ENCODE peak calls at places on chromosome 12, in ten cellular contexts. I is IMR-90, V is pancreas, Q is BE2C, O is tibial artery, S is psoas muscle, P is cardiac muscle cell, M is right atrium auricular region, X is endodermal cell, R is A549. K is an unnamed sample.

GRCh38 chr12:110937104-110937641 is 16.8 kb upstream of the MYL2 start:
- DNase-seq in P (peak; percentile 78), R (peak; percentile 65), I (peak; percentile 23), Q (peak; percentile 68), S (peak; percentile 54), M (peak; percentile 62), X (peak; percentile 98), V (peak; percentile 86), O (no peak), K (peak; percentile 47)

GRCh38 chr12:113041560-113041959 is 15.0 kb upstream of the DTX1 start:
- DNase-seq in R (no peak), M (no peak), S (no peak), I (no peak), X (no peak), Q (no peak), V (no peak), O (no peak), P (no peak), K (no peak)

GRCh38 chr12:1332327-1332726 is 262.1 kb downstream of the FBXL14 start:
- DNase-seq in M (no peak), Q (no peak), V (no peak), P (peak; percentile 48), X (no peak), R (no peak), I (peak; percentile 12), S (no peak), O (no peak), K (no peak)

GRCh38 chr12:11743333-11743732 is 93.9 kb downstream of the ETV6 start:
- DNase-seq in V (no peak), I (no peak), O (no peak), R (no peak), X (peak; percentile 61), Q (no peak), M (no peak), S (no peak), P (no peak), K (no peak)

GRCh38 chr12:114789821-114790220 is 105.8 kb upstream of the TBX3 start:
- DNase-seq in V (no peak), X (no peak), P (no peak), O (no peak), S (no peak), R (no peak), I (no peak), Q (no peak), M (no peak), K (no peak)

GRCh38 chr12:93783827-93784226 is 106.7 kb downstream of the CRADD start:
- DNase-seq in M (no peak), Q (peak; percentile 76), R (no peak), P (no peak), X (no peak), S (no peak), I (no peak), O (no peak), V (no peak), K (no peak)

GRCh38 chr12:18430425-18431048 is 169.2 kb downstream of the PIK3C2G start:
- DNase-seq in X (peak; percentile 88), Q (peak; percentile 56), S (no peak), R (peak; percentile 50), O (no peak), I (peak; percentile 71), M (peak; percentile 59), V (no peak), P (peak; percentile 72), K (peak; percentile 35)

GRCh38 chr12:28872654-28873268 is 276.3 kb upstream of the FAR2 start:
- DNase-seq in S (no peak), I (peak; percentile 67), V (peak; percentile 48), R (peak; percentile 69), Q (peak; percentile 77), X (peak; percentile 96), M (no peak), P (peak; percentile 69), O (no peak), K (no peak)

GRCh38 chr12:127130506-127131100 is 1136.4 kb upstream of the TMEM132C start:
- DNase-seq in O (no peak), R (peak; percentile 66), V (no peak), X (no peak), Q (no peak), S (no peak), P (no peak), M (no peak), I (no peak), K (no peak)

GRCh38 chr12:111598637-111599458 is at the start of gene ATXN2:
- DNase-seq in S (peak; percentile 75), R (no peak), X (peak; percentile 91), M (no peak), I (no peak), V (peak; percentile 84), P (peak; percentile 82), O (peak; percentile 77), Q (peak; percentile 66), K (peak; percentile 31)

DNA sequence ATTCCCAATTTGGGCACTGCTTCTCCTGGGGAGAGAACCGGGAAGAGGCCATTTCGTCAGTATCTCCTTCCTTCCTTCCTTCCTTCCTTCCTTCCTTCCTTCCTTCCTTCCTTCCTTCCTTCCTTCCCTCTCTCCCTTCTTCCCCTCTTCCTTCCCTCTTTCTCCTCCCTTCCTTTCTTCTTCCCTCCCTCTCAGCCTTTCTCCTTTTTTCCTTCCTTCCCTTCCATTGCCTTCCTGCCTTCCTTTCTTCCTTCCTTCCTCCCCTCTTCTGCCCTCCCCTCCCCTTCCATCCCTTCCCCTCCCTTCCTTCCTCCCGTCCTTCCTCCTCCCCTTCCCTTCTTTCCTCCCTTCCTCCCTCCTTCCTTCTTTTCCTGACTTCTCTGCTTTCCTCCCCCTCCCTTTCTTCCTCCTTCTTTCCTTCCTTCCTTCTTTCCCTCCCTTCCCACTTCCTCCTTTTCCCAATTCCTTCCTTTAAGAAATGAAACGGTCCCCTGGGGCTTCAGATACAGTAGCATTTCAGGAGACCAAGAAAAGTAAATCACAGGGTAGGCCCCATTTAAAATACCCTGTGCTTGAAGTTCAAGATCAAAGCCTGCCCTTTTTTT is 71.8 kb downstream of the ACACB start:
- DNase-seq in P (no peak), S (no peak), M (no peak), Q (no peak), O (no peak), R (no peak), V (no peak), X (peak; percentile 13), I (no peak), K (no peak)
- TF ChIP-seq CTCF in P (no peak), S (no peak), M (no peak), Q (no peak), O (no peak), R (no peak), V (no peak), X (no peak), I (no peak), K (no peak)

GRCh38 chr12:92124708-92125067 is 21.0 kb downstream of the BTG1 start:
- DNase-seq in Q (no peak), V (no peak), O (no peak), P (no peak), X (no peak), I (no peak), S (no peak), R (no peak), M (no peak), K (no peak)
- H3K4me1 ChIP-seq in Q (no peaks in the 10 kb centered on the region), V (peaks cover 5% of the 10 kb centered on the region), O (no peaks in the 10 kb centered on the region), P (peaks cover 9% of the 10 kb centered on the region), X (no peaks in the 10 kb centered on the region), I (peaks cover 7% of the 10 kb centered on the region), S (no peaks in the 10 kb centered on the region), R (peaks cover 28% of the 10 kb centered on the region), M (no peaks in the 10 kb centered on the region), K (peaks cover 33% of the 10 kb centered on the region)

GRCh38 chr12:131756441-131756840 is 45.6 kb downstream of the SFSWAP start:
- DNase-seq in S (no peak), X (peak; percentile 35), O (no peak), R (no peak), P (no peak), I (no peak), V (no peak), Q (no peak), M (no peak), K (no peak)

GRCh38 chr12:131757111-131757510 is 46.2 kb downstream of the SFSWAP start:
- DNase-seq in S (no peak), M (no peak), X (peak; percentile 22), R (no peak), V (no peak), P (no peak), O (no peak), Q (no peak), I (no peak), K (peak; percentile 63)

GRCh38 chr12:131754184-131754583 is 43.3 kb downstream of the SFSWAP start:
- DNase-seq in X (peak; percentile 36), Q (no peak), I (no peak), R (no peak), M (no peak), P (no peak), O (peak; percentile 41), S (no peak), V (no peak), K (no peak)

GRCh38 chr12:131753757-131754156 is 42.9 kb downstream of the SFSWAP start:
- DNase-seq in X (peak; percentile 44), V (no peak), Q (no peak), O (peak; percentile 35), P (no peak), I (no peak), M (no peak), S (no peak), R (no peak), K (no peak)

DNA sequence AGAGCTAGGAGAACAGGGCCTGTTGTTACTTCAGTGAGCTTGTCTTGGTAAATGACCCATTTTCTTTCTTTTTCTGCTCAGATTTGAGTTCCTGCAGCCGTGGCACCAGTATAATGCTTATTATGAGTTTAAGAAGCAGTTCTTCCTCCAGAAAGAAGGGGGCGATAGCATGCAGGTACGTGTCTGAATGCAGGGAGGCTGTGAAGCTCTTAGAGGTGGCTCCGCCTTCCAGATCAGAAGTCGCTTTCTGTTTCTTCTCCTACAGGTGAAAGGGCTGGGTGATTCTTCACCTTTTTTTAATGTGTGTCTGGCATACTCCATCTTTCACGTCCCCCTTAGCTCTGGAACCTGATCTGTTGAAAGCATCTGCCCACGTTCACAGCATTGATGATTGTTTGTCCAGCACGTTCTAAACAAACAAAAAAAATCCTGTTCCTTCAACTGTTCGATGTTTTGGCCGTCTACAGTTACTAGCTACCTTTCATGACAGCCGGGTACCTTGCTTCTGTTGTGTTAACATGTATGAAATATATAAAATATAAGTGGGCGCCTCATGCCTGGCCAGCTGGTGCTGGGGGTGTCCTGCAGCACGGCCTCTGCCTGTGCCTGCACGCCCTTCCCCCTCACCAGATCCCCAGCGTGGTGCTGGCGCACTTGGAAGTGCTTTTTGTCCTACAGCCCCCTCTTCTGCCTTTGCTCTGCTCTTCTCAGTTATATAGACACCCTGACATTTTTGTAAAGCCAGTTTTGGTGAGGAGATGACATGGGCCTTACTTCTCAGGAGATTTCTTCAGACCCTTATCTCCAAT is 44.6 kb downstream of the SFSWAP start:
- DNase-seq in P (peak; percentile 13), Q (peak; percentile 48), I (peak; percentile 10), R (peak; percentile 78), M (no peak), S (no peak), V (no peak), O (no peak), X (peak; percentile 78), K (no peak)
- TF ChIP-seq CTCF in P (peak; percentile 21), Q (peak; percentile 81), I (peak; percentile 9), R (no peak), M (peak; percentile 34), S (peak; percentile 8), V (no peak), O (no peak), X (peak; percentile 71), K (no peak)

DNA sequence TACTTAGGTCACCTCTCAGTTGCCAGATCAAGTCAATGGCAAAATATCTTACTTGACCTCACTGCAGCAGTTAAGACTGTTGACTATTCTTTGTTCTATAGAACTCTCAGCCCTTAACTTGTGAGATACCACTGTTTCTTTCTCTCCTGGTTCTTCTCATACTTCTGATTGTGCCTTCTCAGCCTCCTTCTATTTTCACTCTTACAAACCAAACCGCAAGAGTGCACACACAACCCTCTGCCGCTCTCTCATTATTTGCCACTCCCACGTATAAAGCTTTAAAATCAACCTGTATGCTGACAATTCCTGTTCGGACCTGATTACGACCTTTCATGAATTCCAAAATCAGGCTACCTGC is 4.5 kb downstream of the E2F7 start:
- DNase-seq in M (no peak), P (no peak), V (no peak), Q (no peak), R (no peak), X (no peak), O (no peak), I (no peak), S (no peak), K (no peak)
- H3K4me1 ChIP-seq in M (peaks cover 12% of the 10 kb centered on the region), P (no peaks in the 10 kb centered on the region), V (no peaks in the 10 kb centered on the region), Q (no peaks in the 10 kb centered on the region), R (peaks cover 8% of the 10 kb centered on the region), X (no peaks in the 10 kb centered on the region), O (no peaks in the 10 kb centered on the region), I (peaks cover 7% of the 10 kb centered on the region), S (peaks cover 8% of the 10 kb centered on the region), K (peaks cover 10% of the 10 kb centered on the region)

K was measured in upper lobe of left lung.